ENCODE peak calls at places on chromosome 12, in four cellular contexts. L is endothelial cell, I is neural crest cell, F is astrocyte of the spinal cord. K is an unnamed sample.

GRCh38 chr12:96104566-96104965 is 69.2 kb upstream of the LTA4H start:
- DNase-seq in L (no peak), I (no peak), F (no peak), K (no peak)

GRCh38 chr12:96196781-96197180 is 2.6 kb downstream of the ELK3 start:
- DNase-seq in F (peak), I (no peak), L (no peak), K (no peak)

GRCh38 chr12:50505386-50505827 is 622 bp downstream of the DIP2B start:
- DNase-seq in F (peak), I (no peak), L (no peak), K (no peak)

GRCh38 chr12:49622501-49623141 is 740 bp upstream of the PRPF40B start:
- DNase-seq in I (no peak), F (no peak), L (no peak), K (no peak)

GRCh38 chr12:88248606-88249005 is 106.5 kb downstream of the TMTC3 start:
- DNase-seq in I (no peak), L (no peak), F (no peak), K (no peak)

GRCh38 chr12:68468036-68468435 is 135.9 kb upstream of the MDM1 start:
- DNase-seq in F (no peak), L (no peak), I (no peak), K (no peak)

GRCh38 chr12:31215521-31216232 is 110.3 kb downstream of the SINHCAF start:
- DNase-seq in I (no peak), F (no peak), L (no peak), K (no peak)

GRCh38 chr12:3200779-3201738 is 123.9 kb downstream of the TSPAN9 start:
- DNase-seq in F (no peak), L (no peak), I (no peak), K (no peak)

GRCh38 chr12:25713264-25713663 is 160.2 kb upstream of the LMNTD1 start:
- DNase-seq in I (no peak), F (no peak), L (no peak), K (no peak)

GRCh38 chr12:10718279-10718821 is 4.8 kb downstream of the YBX3 start:
- DNase-seq in I (no peak), L (no peak), F (peak), K (no peak)

GRCh38 chr12:96402061-96402460 is 1.8 kb upstream of the CDK17 start:
- DNase-seq in F (no peak), I (no peak), L (no peak), K (no peak)

GRCh38 chr12:100258127-100258526 is 8.8 kb downstream of the DEPDC4 start:
- DNase-seq in F (no peak), L (no peak), I (no peak), K (no peak)

GRCh38 chr12:10668526-10668925 is 5.3 kb downstream of the STYK1 start:
- DNase-seq in L (no peak), F (no peak), I (no peak), K (no peak)

GRCh38 chr12:78870539-78870938 is 6.0 kb downstream of the SYT1 start:
- DNase-seq in F (no peak), I (no peak), L (no peak), K (no peak)

GRCh38 chr12:102806592-102806991 is 110.5 kb downstream of the PAH start:
- DNase-seq in I (no peak), L (no peak), F (no peak), K (no peak)

GRCh38 chr12:131785763-131786330 is 42.3 kb upstream of the MMP17 start:
- DNase-seq in F (no peak), L (no peak), I (no peak), K (no peak)

GRCh38 chr12:95102916-95103671 is 29.7 kb upstream of the NR2C1 start:
- DNase-seq in I (no peak), F (peak), L (no peak), K (no peak)

GRCh38 chr12:42759622-42760273 is 170.2 kb upstream of the PRICKLE1 start:
- DNase-seq in I (no peak), L (no peak), F (peak), K (no peak)

GRCh38 chr12:90908465-90908864 is 46.5 kb downstream of the CCER1 start:
- DNase-seq in L (no peak), I (no peak), F (peak), K (no peak)

GRCh38 chr12:110100315-110100970 is 23.7 kb upstream of the IFT81 start:
- DNase-seq in L (peak), I (peak), F (peak), K (peak)

GRCh38 chr12:104054681-104055346 is 4.8 kb upstream of the GLT8D2 start:
- DNase-seq in L (no peak), I (no peak), F (no peak), K (no peak)

GRCh38 chr12:108727868-108728735 is 3.2 kb downstream of the CORO1C start:
- DNase-seq in F (no peak), I (no peak), L (no peak), K (no peak)

GRCh38 chr12:121467638-121468403 is 67.9 kb downstream of the RNF34 start:
- DNase-seq in F (peak), L (peak), I (peak), K (no peak)

GRCh38 chr12:116000252-116000651 is 277.2 kb downstream of the MED13L start:
- DNase-seq in I (no peak), L (no peak), F (no peak), K (no peak)

GRCh38 chr12:55142896-55143870 is 17.0 kb downstream of the OR9K2 start:
- DNase-seq in L (peak), F (peak), I (peak), K (no peak)

GRCh38 chr12:104498211-104498801 is 41.6 kb downstream of the CHST11 start:
- DNase-seq in F (peak), I (no peak), L (no peak), K (no peak)

GRCh38 chr12:104956870-104957301 is 1.2 kb downstream of the SLC41A2 start:
- DNase-seq in L (no peak), F (no peak), I (no peak), K (no peak)

GRCh38 chr12:47021298-47021697 is 58.1 kb upstream of the PCED1B start:
- DNase-seq in I (peak), L (peak), F (peak), K (no peak)

GRCh38 chr12:116222358-116222757 is 55.1 kb downstream of the MED13L start:
- DNase-seq in L (no peak), F (peak), I (no peak), K (no peak)

GRCh38 chr12:52631676-52632459 is 13.5 kb upstream of the KRT73 start:
- DNase-seq in F (no peak), I (no peak), L (no peak), K (no peak)

GRCh38 chr12:17192721-17193120 is 586.8 kb upstream of the LMO3 start:
- DNase-seq in L (no peak), I (no peak), F (no peak), K (no peak)

GRCh38 chr12:6367065-6367968 is 8.0 kb downstream of the SCNN1A start:
- DNase-seq in I (no peak), F (no peak), L (no peak), K (no peak)

GRCh38 chr12:12563529-12563928 is 866 bp upstream of the DUSP16 start:
- DNase-seq in F (peak), L (no peak), I (no peak), K (no peak)

GRCh38 chr12:48336564-48336963 is 14.2 kb downstream of the ZNF641 start:
- DNase-seq in I (no peak), L (no peak), F (no peak), K (no peak)
- TF ChIP-seq CTCF in I (no peak), L (no peak), F (peak), K (no peak)

GRCh38 chr12:81255456-81255855 is 177.6 kb downstream of the ACSS3 start:
- DNase-seq in I (no peak), F (no peak), L (no peak), K (no peak)

GRCh38 chr12:81257952-81258551 is 180.2 kb downstream of the ACSS3 start:
- DNase-seq in I (no peak), L (peak), F (peak), K (no peak)

GRCh38 chr12:81252228-81252627 is 174.3 kb downstream of the ACSS3 start:
- DNase-seq in F (no peak), L (no peak), I (no peak), K (no peak)

GRCh38 chr12:81255947-81256346 is 178.1 kb downstream of the ACSS3 start:
- DNase-seq in F (no peak), L (no peak), I (no peak), K (no peak)

GRCh38 chr12:81253360-81253759 is 175.5 kb downstream of the ACSS3 start:
- DNase-seq in L (no peak), F (no peak), I (no peak), K (no peak)
- TF ChIP-seq CTCF in L (no peak), F (no peak), I (no peak), K (no peak)

DNA sequence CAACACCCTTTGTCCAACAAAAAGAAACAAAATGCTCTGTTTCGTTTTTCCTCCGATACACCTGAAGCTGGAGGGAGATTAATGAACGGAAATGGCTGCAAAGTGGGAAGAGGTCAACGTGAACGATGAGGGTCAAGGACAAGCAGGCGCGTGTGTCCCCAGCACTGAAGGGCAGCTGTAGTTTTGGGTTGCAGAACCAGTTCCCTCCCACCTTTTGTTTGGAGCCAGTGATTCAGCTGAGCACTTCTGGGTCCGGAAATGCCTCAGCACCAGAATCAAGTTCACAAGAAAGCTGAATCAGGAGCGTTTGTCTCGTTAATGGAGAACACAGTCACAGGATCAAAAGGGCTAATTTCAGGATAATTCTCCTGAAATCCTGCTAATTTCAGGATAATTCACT is 51.1 kb upstream of the PWP1 start:
- DNase-seq in L (no peak), I (no peak), F (no peak), K (no peak)
- TF ChIP-seq CTCF in L (no peak), I (no peak), F (no peak), K (no peak)

DNA sequence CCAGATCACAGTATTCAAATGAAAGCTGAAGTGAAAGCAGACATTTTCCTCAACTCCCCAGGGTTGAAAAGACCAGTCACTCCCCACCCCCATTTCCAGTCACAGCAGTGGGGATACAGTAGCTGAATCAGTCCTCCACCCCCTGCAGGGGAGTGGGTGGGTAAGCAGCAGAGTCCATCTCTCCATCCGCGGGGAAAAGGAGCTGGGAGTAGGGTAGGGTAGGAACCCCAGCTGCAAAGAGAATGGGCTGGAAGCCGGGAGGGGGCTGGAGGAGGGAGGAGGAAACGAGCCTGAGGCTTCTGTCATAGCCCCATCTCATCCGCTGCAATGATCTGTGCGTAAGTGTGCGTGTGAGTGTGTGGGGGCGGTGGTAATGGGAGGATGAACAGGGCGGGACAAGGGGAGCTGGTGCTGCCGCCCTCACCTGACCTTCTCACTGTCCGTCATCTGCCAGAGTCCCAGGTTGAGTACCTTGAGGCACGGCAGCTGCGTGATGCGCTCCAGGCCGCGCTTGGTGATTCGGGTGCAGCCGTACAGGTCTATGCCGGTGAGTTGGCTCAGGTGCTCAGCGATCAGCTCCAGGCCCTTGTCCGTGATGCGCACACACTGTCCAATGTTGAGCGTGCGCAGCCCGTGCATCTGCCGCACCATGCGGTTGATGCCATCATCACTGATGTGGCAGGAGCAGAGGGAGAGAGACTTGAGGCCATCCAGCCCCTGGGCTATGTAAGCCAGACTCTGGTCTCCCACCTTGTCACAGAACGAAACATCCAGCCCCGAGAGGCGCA is 1.7 kb downstream of the FBXL14 start:
- DNase-seq in L (peak), F (peak), I (peak), K (no peak)
- TF ChIP-seq CTCF in L (no peak), F (peak), I (peak), K (no peak)

GRCh38 chr12:112788205-112788604 is 3.3 kb upstream of the RPH3A start:
- DNase-seq in F (no peak), L (peak), I (no peak), K (no peak)
- TF ChIP-seq CTCF in F (no peak), L (no peak), I (no peak), K (no peak)

GRCh38 chr12:62762645-62763044 is 172.3 kb downstream of the PPM1H start:
- DNase-seq in L (no peak), I (no peak), F (no peak), K (no peak)

GRCh38 chr12:62761658-62762057 is 173.3 kb downstream of the PPM1H start:
- DNase-seq in F (peak), I (no peak), L (no peak), K (no peak)

GRCh38 chr12:62763319-62763718 is 171.6 kb downstream of the PPM1H start:
- DNase-seq in F (no peak), I (no peak), L (no peak), K (no peak)

GRCh38 chr12:62758216-62758615 is 176.7 kb downstream of the PPM1H start:
- DNase-seq in F (peak), I (no peak), L (no peak), K (no peak)

DNA sequence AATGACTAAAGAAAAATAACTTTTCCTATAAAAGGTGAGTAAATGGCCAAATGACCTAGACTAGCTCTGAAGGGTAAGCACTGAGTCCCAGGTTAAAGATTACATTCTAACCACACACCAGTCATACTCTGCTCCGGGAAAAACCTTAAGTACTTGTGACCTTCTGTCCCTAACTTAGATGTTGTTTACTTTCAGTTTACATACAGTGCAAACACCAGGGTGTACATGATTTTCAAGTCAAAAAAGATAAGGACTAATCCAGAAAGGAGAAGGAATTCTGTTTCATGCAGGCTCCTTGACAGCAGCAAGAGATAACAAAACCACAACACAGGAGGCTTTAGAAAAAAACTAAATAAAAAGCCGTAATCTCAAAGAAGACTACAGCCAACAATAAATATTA is 174.2 kb downstream of the PPM1H start:
- DNase-seq in I (no peak), L (no peak), F (no peak), K (no peak)
- TF ChIP-seq CTCF in I (no peak), L (no peak), F (no peak), K (no peak)

DNA sequence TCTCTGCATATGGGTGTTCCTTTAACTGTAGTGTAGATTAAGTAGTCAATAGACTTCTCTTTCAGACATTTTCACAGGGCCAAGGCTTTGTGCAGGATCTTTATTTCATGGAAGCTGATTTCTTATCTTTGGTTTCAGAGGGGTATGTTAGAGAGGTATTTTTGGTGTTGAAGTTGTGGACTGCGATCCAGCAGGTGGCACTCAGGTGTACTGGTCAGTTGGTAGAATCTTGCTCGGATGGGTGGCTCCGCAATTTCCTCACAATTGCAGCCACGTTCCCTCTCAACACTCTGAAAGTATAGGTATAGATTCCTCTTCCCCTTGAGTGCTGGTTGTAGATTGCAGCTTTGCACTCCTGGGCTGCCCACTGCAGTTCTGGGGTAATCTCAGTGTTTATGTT is 44.3 kb downstream of the OSBPL8 start:
- DNase-seq in F (no peak), I (no peak), L (no peak), K (no peak)
- TF ChIP-seq CTCF in F (no peak), I (no peak), L (no peak), K (no peak)

DNA sequence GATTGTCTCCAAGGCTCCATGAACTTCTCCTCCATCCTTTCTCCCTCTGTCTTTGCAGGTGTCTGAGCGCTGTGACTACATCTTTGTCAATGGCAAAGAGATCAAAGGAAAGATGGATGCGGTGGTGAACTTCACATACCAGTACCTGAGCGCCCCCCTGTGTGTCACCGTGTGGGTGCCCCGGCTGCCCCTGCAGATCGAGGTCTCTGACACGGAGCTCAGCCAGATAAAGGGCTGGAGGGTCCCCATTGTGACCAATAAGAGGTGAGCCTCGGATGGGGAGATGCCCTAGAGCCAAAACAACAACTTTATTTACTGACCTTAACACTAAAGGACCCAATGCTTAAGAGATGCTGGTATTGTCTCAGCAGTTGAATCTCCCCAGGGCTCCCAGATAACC is 130.0 kb downstream of the SLC15A4 start:
- DNase-seq in L (no peak), I (no peak), F (no peak), K (no peak)
- TF ChIP-seq CTCF in L (no peak), I (no peak), F (no peak), K (peak)

DNA sequence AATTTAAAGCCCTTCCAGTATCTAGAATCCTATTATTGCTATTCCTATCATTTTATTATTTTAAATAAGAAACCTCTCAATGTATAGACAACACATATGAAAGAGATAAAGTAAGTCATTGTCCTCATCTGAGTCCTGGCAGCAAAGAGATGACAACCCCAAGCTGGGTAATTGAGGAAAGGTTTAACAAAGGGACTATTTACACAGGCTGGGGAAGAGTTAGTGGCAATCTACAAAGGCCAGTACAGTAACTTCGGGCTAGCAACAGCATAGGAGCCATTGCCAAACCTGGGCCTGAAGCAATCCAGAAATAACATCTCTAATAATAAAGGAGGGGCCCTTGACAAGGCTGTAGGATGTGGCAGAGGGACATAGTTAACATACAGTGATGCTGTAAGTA is 11.2 kb downstream of the PDE6H start:
- DNase-seq in I (no peak), F (no peak), L (no peak), K (no peak)
- TF ChIP-seq CTCF in I (no peak), F (no peak), L (no peak), K (no peak)